ENCODE peak calls at places on chromosomes 5 and 9, in six cellular contexts. I, H, U, E, T and X are unnamed samples. For H3K9me3 and H3K27me3, the result is how much of the 10 kb centered on the place peaks cover.

GRCh38 chr5:10199700-10200099 is 50.0 kb downstream of the ATPSCKMT start:
- DNase-seq in I (no peak), H (no peak), U (no peak), E (no peak), T (no peak), X (no peak)

GRCh38 chr5:169344629-169345028 is 43.7 kb upstream of the SLIT3 start:
- DNase-seq in I (no peak), H (no peak), U (no peak), E (no peak), T (no peak), X (peak)

GRCh38 chr5:51625224-51625968 is 242.1 kb downstream of the ISL1 start:
- DNase-seq in I (no peak), H (no peak), U (no peak), E (no peak), T (no peak), X (no peak)

GRCh38 chr5:1508679-1509290 is 15.0 kb downstream of the LPCAT1 start:
- DNase-seq in I (peak), H (peak), U (no peak), E (peak), T (no peak), X (no peak)

GRCh38 chr9:92289708-92290390 is 3.6 kb downstream of the IARS1 start:
- DNase-seq in I (no peak), H (peak), U (no peak), E (no peak), T (no peak), X (no peak)

GRCh38 chr5:96051401-96051830 is 89.8 kb upstream of the ELL2 start:
- DNase-seq in I (no peak), H (no peak), U (no peak), E (no peak), T (no peak), X (peak)

GRCh38 chr5:67000794-67001475 is 195.7 kb downstream of the CD180 start:
- DNase-seq in I (no peak), H (no peak), U (no peak), E (no peak), T (no peak), X (no peak)

GRCh38 chr9:93236541-93237206 is 52.7 kb downstream of the WNK2 start:
- DNase-seq in I (no peak), H (no peak), U (no peak), E (no peak), T (no peak), X (no peak)

GRCh38 chr5:170491479-170491878 is 12.3 kb upstream of the KCNIP1 start:
- DNase-seq in I (no peak), H (peak), U (peak), E (no peak), T (no peak), X (peak)

GRCh38 chr5:59843511-59844230 is 49.9 kb downstream of the PDE4D start:
- DNase-seq in I (no peak), H (no peak), U (no peak), E (no peak), T (no peak), X (peak)

GRCh38 chr9:129811967-129812363 is 9.0 kb downstream of the TOR1B start:
- DNase-seq in I (peak), H (no peak), U (no peak), E (no peak), T (no peak), X (no peak)

GRCh38 chr5:139650031-139650688 is 2.0 kb downstream of the CXXC5 start:
- DNase-seq in I (no peak), H (no peak), U (peak), E (peak), T (peak), X (no peak)

GRCh38 chr5:131242728-131243255 is 21.1 kb upstream of the CDC42SE2 start:
- DNase-seq in I (no peak), H (peak), U (no peak), E (no peak), T (peak), X (no peak)

GRCh38 chr5:12358371-12359090 is 454.3 kb upstream of the CTNND2 start:
- DNase-seq in I (no peak), H (no peak), U (no peak), E (no peak), T (no peak), X (no peak)

GRCh38 chr5:51544386-51544785 is 161.1 kb downstream of the ISL1 start:
- DNase-seq in I (no peak), H (no peak), U (no peak), E (no peak), T (no peak), X (no peak)

GRCh38 chr9:87567047-87567446 is 69.4 kb downstream of the DAPK1 start:
- DNase-seq in I (peak), H (no peak), U (no peak), E (no peak), T (no peak), X (no peak)

GRCh38 chr9:23005061-23005690 is 558.6 kb downstream of the DMRTA1 start:
- DNase-seq in I (no peak), H (no peak), U (no peak), E (no peak), T (no peak), X (no peak)

GRCh38 chr9:113624721-113625120 is 161.2 kb downstream of the RGS3 start:
- DNase-seq in I (no peak), H (no peak), U (no peak), E (no peak), T (no peak), X (no peak)

GRCh38 chr9:133375116-133375723 is 640 bp downstream of the SURF4 start:
- DNase-seq in I (peak), H (peak), U (peak), E (no peak), T (peak), X (peak)

GRCh38 chr5:134555889-134556311 is 30.4 kb downstream of the JADE2 start:
- DNase-seq in I (peak), H (peak), U (peak), E (peak), T (no peak), X (no peak)

GRCh38 chr9:127903557-127904475 is 4.4 kb upstream of the ST6GALNAC6 start:
- DNase-seq in I (peak), H (no peak), U (peak), E (peak), T (peak), X (peak)

GRCh38 chr9:4508907-4509589 is 18.8 kb downstream of the SLC1A1 start:
- DNase-seq in I (no peak), H (no peak), U (no peak), E (no peak), T (no peak), X (no peak)

GRCh38 chr5:120449501-120449900 is 14.6 kb upstream of the PRR16 start:
- DNase-seq in I (no peak), H (no peak), U (no peak), E (no peak), T (no peak), X (no peak)

GRCh38 chr5:55633574-55634203 is 78.4 kb downstream of the SLC38A9 start:
- DNase-seq in I (no peak), H (no peak), U (no peak), E (peak), T (peak), X (peak)

GRCh38 chr9:80899208-80899607 is 790.1 kb downstream of the TLE1 start:
- DNase-seq in I (no peak), H (peak), U (no peak), E (no peak), T (no peak), X (no peak)

GRCh38 chr5:149829954-149830353 is 99.8 kb downstream of the PPARGC1B start:
- DNase-seq in I (no peak), H (no peak), U (no peak), E (no peak), T (no peak), X (no peak)

GRCh38 chr9:94269264-94269663 is 10.2 kb downstream of the ZNF169 start:
- DNase-seq in I (no peak), H (no peak), U (no peak), E (no peak), T (no peak), X (no peak)

DNA sequence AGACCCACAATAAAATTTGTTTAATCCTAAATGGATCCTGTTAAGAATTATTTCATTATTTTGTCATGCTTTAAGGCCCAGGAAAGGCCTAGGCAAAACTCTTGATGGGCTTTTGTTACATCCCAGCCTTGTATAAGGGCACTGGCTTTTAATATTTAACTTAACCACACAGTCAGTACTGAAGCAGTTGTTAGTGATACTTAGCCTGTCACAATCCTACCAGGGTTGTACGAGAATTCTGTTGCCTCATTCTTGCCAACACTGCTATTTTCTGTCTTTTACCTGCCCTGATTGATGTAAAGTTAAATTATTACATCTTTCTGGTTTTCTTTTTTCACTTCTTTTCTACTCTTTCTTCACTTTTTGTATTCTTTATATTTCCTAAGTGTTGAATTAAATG is 10.9 kb downstream of the ZNF169 start:
- DNase-seq in I (no peak), H (no peak), U (no peak), E (no peak), T (no peak), X (no peak)
- H3K9me3 ChIP-seq in I (under half), H (under half), U (under half), E (under half), T (under half), X (under half)

DNA sequence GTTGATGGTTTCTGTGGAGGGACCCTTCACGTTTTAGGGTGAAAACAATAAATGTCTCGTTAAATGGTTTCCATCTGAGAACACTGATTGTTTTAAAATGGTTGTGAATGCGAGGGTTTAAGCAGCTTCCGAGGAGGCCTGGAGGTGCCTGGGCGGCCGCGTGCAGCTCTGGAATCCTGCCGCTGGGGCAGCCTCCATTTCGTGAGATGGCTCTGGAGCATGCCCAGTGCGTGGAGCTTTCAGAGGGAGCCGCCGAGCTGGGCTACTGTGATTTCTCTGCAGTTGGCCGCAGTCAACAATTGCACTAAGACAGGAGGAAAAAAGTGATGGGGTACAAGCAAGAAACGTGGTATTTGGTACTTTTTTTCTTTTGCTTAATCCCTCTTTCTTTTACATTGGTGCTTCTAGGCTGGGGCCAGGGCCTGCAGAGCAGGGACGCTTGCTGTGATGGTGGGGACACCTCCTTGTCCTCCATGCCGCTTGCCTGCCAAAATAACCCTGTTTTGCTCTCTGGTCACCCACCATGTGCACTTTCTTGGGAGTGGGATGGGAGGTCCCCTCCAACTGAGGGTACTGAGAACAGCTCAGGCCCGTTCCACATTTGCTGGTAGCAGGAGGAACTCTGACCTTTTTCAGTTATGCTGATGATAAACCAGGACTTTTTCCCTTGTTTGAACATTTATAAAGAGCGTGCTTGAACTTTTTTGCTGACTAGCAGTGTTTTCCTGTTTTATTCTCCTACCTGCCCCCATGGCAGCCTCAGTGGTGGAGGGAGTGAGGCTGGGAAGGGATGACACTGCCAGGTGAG is 47.1 kb downstream of the EHMT1 start:
- DNase-seq in I (no peak), H (peak), U (peak), E (no peak), T (no peak), X (no peak)
- TF ChIP-seq CTCF in I (no peak), H (no peak), U (peak), E (no peak), T (no peak), X (no peak)

GRCh38 chr9:120360046-120360445 is 219.9 kb downstream of the CDK5RAP2 start:
- DNase-seq in I (no peak), H (peak), U (no peak), E (no peak), T (no peak), X (no peak)

GRCh38 chr9:120363697-120364096 is 216.3 kb downstream of the CDK5RAP2 start:
- DNase-seq in I (peak), H (no peak), U (no peak), E (no peak), T (no peak), X (no peak)

GRCh38 chr9:120365386-120365785 is 214.6 kb downstream of the CDK5RAP2 start:
- DNase-seq in I (no peak), H (no peak), U (no peak), E (no peak), T (no peak), X (no peak)

GRCh38 chr9:120361531-120361930 is 218.4 kb downstream of the CDK5RAP2 start:
- DNase-seq in I (no peak), H (no peak), U (no peak), E (no peak), T (no peak), X (no peak)

GRCh38 chr9:120362446-120362845 is 217.5 kb downstream of the CDK5RAP2 start:
- DNase-seq in I (no peak), H (peak), U (no peak), E (no peak), T (no peak), X (no peak)
- H3K27me3 ChIP-seq in I (under half), H (under half), U (under half), E (under half), T (under half), X (under half)

GRCh38 chr9:101341958-101342357 is 42.8 kb downstream of the BAAT start:
- DNase-seq in I (no peak), H (no peak), U (no peak), E (no peak), T (no peak), X (no peak)

GRCh38 chr9:101336091-101336490 is 48.7 kb downstream of the BAAT start:
- DNase-seq in I (no peak), H (no peak), U (no peak), E (no peak), T (no peak), X (no peak)

GRCh38 chr9:101333923-101334702 is 50.7 kb downstream of the BAAT start:
- DNase-seq in I (no peak), H (no peak), U (no peak), E (no peak), T (no peak), X (no peak)

GRCh38 chr9:101333490-101333889 is 51.3 kb downstream of the BAAT start:
- DNase-seq in I (peak), H (no peak), U (no peak), E (no peak), T (no peak), X (no peak)

DNA sequence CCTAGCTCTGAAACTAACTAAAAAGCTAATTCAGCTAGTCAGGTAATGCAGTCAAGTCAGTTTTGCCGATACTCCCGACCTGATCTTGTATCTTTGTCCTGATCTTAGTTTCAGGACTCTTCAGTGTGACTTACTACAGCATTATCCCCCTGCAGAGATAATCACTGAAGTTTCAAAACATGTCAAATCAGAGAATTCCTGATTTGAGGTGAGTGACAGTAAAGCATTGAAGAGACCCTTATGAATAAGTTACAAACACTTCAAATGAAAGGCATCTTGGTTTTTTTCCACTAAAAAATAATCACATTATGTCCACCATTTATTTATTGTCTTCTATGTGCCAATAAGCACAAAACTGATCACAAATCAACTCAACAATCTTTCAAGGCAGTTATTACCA is 47.6 kb downstream of the BAAT start:
- DNase-seq in I (no peak), H (no peak), U (no peak), E (no peak), T (no peak), X (no peak)
- H3K9me3 ChIP-seq in I (under half), H (under half), U (under half), E (under half), T (under half), X (under half)

GRCh38 chr9:119375892-119376291 is 6.7 kb upstream of the BRINP1 start:
- DNase-seq in I (peak), H (no peak), U (peak), E (no peak), T (no peak), X (no peak)
- TF ChIP-seq CTCF in I (peak), H (no peak), U (peak), E (peak), T (no peak), X (peak)

GRCh38 chr5:136729901-136730355 is 364.6 kb upstream of the TRPC7 start:
- DNase-seq in I (no peak), H (no peak), U (peak), E (no peak), T (no peak), X (no peak)

GRCh38 chr5:136730426-136730825 is 365.1 kb upstream of the TRPC7 start:
- DNase-seq in I (no peak), H (no peak), U (peak), E (no peak), T (no peak), X (no peak)

GRCh38 chr5:136731241-136731885 is 366.0 kb upstream of the TRPC7 start:
- DNase-seq in I (no peak), H (no peak), U (peak), E (no peak), T (no peak), X (no peak)

GRCh38 chr5:136738829-136739228 is 373.5 kb upstream of the TRPC7 start:
- DNase-seq in I (no peak), H (no peak), U (no peak), E (no peak), T (no peak), X (no peak)

GRCh38 chr5:136734638-136735037 is 369.3 kb upstream of the TRPC7 start:
- DNase-seq in I (no peak), H (no peak), U (no peak), E (no peak), T (no peak), X (no peak)
- H3K27me3 ChIP-seq in I (under half), H (under half), U (under half), E (under half), T (under half), X (under half)

GRCh38 chr5:146425023-146425422 is 22.1 kb upstream of the TCERG1 start:
- DNase-seq in I (peak), H (no peak), U (no peak), E (no peak), T (no peak), X (no peak)
- H3K9me3 ChIP-seq in I (under half), H (under half), U (under half), E (under half), T (under half), X (under half)

GRCh38 chr5:31291323-31291854 is 97.9 kb downstream of the CDH6 start:
- DNase-seq in I (no peak), H (no peak), U (no peak), E (no peak), T (no peak), X (no peak)
- TF ChIP-seq CTCF in I (no peak), H (no peak), U (no peak), E (no peak), T (no peak), X (no peak)

GRCh38 chr5:72177538-72177937 is 70.3 kb downstream of the MAP1B start:
- DNase-seq in I (no peak), H (no peak), U (no peak), E (no peak), T (no peak), X (no peak)

GRCh38 chr5:72179816-72180440 is 72.7 kb downstream of the MAP1B start:
- DNase-seq in I (no peak), H (no peak), U (no peak), E (no peak), T (no peak), X (no peak)

GRCh38 chr5:72183231-72183630 is 76.0 kb downstream of the MAP1B start:
- DNase-seq in I (no peak), H (no peak), U (no peak), E (no peak), T (no peak), X (no peak)

GRCh38 chr5:72180925-72181324 is 73.7 kb downstream of the MAP1B start:
- DNase-seq in I (no peak), H (no peak), U (no peak), E (no peak), T (no peak), X (no peak)

GRCh38 chr5:72178910-72179815 is 71.9 kb downstream of the MAP1B start:
- DNase-seq in I (no peak), H (peak), U (no peak), E (peak), T (peak), X (peak)
- H3K27me3 ChIP-seq in I (under half), H (under half), U (under half), E (under half), T (under half), X (under half)